ENCODE peak calls at places on chromosomes 5 and 9, in five cellular contexts. One of them, this sample, is unnamed.

GRCh38 chr9:75956161-75956560 is 65.7 kb downstream of the PCSK5 start:
- DNase-seq in PC-3: no peak
- DNase-seq in left ventricle myocardium inferior: no peak
- DNase-seq in CD8-positive, alpha-beta T cell: no peak
- DNase-seq in stomach: no peak
- DNase-seq in this sample: no peak

GRCh38 chr5:60677831-60678664 is 21.9 kb downstream of the DEPDC1B start:
- DNase-seq in PC-3: peak; percentile 82
- DNase-seq in CD8-positive, alpha-beta T cell: no peak
- DNase-seq in stomach: peak; percentile 37
- DNase-seq in left ventricle myocardium inferior: no peak
- DNase-seq in this sample: no peak

GRCh38 chr5:14035859-14036440 is 91.5 kb upstream of the DNAH5 start:
- DNase-seq in PC-3: peak; percentile 100
- DNase-seq in CD8-positive, alpha-beta T cell: no peak
- DNase-seq in stomach: no peak
- DNase-seq in left ventricle myocardium inferior: no peak
- DNase-seq in this sample: peak; percentile 99

GRCh38 chr5:66209350-66209749 is 65.2 kb downstream of the SREK1 start:
- DNase-seq in stomach: no peak
- DNase-seq in PC-3: peak; percentile 88
- DNase-seq in left ventricle myocardium inferior: no peak
- DNase-seq in CD8-positive, alpha-beta T cell: no peak
- DNase-seq in this sample: no peak

GRCh38 chr5:43815504-43815903 is 212.5 kb downstream of the NNT start:
- DNase-seq in CD8-positive, alpha-beta T cell: no peak
- DNase-seq in stomach: no peak
- DNase-seq in PC-3: no peak
- DNase-seq in left ventricle myocardium inferior: no peak
- DNase-seq in this sample: no peak

GRCh38 chr9:96217358-96217755 is 84.6 kb downstream of the HSD17B3 start:
- DNase-seq in stomach: no peak
- DNase-seq in PC-3: no peak
- DNase-seq in left ventricle myocardium inferior: peak; percentile 17
- DNase-seq in CD8-positive, alpha-beta T cell: no peak
- DNase-seq in this sample: no peak

GRCh38 chr9:95505676-95506437 is 10.9 kb downstream of the PTCH1 start:
- DNase-seq in stomach: peak; percentile 59
- DNase-seq in PC-3: peak; percentile 23
- DNase-seq in left ventricle myocardium inferior: peak; percentile 57
- DNase-seq in CD8-positive, alpha-beta T cell: peak; percentile 65
- DNase-seq in this sample: no peak

GRCh38 chr5:159206818-159207217 is 2.5 kb downstream of the RNF145 start:
- DNase-seq in PC-3: no peak
- DNase-seq in CD8-positive, alpha-beta T cell: no peak
- DNase-seq in stomach: no peak
- DNase-seq in left ventricle myocardium inferior: no peak
- DNase-seq in this sample: no peak

GRCh38 chr5:9058666-9059065 is 487.2 kb downstream of the SEMA5A start:
- DNase-seq in PC-3: no peak
- DNase-seq in stomach: no peak
- DNase-seq in CD8-positive, alpha-beta T cell: no peak
- DNase-seq in left ventricle myocardium inferior: no peak
- DNase-seq in this sample: no peak

GRCh38 chr9:95157491-95158151 is 159.9 kb downstream of the FANCC start:
- DNase-seq in left ventricle myocardium inferior: no peak
- DNase-seq in PC-3: peak; percentile 15
- DNase-seq in CD8-positive, alpha-beta T cell: no peak
- DNase-seq in stomach: no peak
- DNase-seq in this sample: peak; percentile 87

GRCh38 chr9:136140966-136141365 is 22.3 kb upstream of the TMEM250 start:
- DNase-seq in PC-3: no peak
- DNase-seq in CD8-positive, alpha-beta T cell: no peak
- DNase-seq in stomach: no peak
- DNase-seq in left ventricle myocardium inferior: no peak
- DNase-seq in this sample: no peak

GRCh38 chr9:136136526-136136925 is 17.9 kb upstream of the TMEM250 start:
- DNase-seq in CD8-positive, alpha-beta T cell: no peak
- DNase-seq in stomach: no peak
- DNase-seq in left ventricle myocardium inferior: no peak
- DNase-seq in PC-3: no peak
- DNase-seq in this sample: no peak

GRCh38 chr9:136137321-136138054 is 18.8 kb upstream of the TMEM250 start:
- DNase-seq in left ventricle myocardium inferior: no peak
- DNase-seq in PC-3: peak; percentile 11
- DNase-seq in CD8-positive, alpha-beta T cell: no peak
- DNase-seq in stomach: peak; percentile 63
- DNase-seq in this sample: no peak

GRCh38 chr9:136140046-136140445 is 21.4 kb upstream of the TMEM250 start:
- DNase-seq in PC-3: no peak
- DNase-seq in stomach: no peak
- DNase-seq in left ventricle myocardium inferior: no peak
- DNase-seq in CD8-positive, alpha-beta T cell: no peak
- DNase-seq in this sample: no peak

DNA sequence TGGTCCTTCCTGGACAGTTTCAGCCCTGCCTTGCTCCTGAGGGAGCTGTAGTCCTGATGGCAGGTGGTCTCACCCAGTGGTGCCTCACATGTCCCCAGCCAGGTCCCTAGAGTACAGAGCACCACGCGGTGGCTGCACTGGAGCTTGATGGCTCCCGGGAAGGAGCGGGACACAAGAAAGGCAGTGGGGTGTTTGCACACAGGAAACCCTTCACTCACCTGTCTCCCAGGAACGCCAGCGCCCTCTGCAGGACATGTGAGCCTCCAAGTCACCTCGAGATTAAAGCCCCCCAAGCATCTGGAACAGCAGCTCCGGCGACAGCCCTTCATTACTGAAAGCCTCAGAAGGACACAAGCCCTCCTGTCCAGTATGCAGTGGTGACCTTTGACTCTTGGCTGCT is 19.9 kb upstream of the TMEM250 start:
- DNase-seq in left ventricle myocardium inferior: no peak
- DNase-seq in CD8-positive, alpha-beta T cell: no peak
- DNase-seq in PC-3: peak; percentile 58
- DNase-seq in stomach: no peak
- DNase-seq in this sample: no peak
- TF ChIP-seq CTCF in left ventricle myocardium inferior: peak; percentile 12
- TF ChIP-seq CTCF in CD8-positive, alpha-beta T cell: no peak
- TF ChIP-seq CTCF in PC-3: peak; percentile 61
- TF ChIP-seq CTCF in stomach: no peak
- TF ChIP-seq CTCF in this sample: peak; percentile 23

DNA sequence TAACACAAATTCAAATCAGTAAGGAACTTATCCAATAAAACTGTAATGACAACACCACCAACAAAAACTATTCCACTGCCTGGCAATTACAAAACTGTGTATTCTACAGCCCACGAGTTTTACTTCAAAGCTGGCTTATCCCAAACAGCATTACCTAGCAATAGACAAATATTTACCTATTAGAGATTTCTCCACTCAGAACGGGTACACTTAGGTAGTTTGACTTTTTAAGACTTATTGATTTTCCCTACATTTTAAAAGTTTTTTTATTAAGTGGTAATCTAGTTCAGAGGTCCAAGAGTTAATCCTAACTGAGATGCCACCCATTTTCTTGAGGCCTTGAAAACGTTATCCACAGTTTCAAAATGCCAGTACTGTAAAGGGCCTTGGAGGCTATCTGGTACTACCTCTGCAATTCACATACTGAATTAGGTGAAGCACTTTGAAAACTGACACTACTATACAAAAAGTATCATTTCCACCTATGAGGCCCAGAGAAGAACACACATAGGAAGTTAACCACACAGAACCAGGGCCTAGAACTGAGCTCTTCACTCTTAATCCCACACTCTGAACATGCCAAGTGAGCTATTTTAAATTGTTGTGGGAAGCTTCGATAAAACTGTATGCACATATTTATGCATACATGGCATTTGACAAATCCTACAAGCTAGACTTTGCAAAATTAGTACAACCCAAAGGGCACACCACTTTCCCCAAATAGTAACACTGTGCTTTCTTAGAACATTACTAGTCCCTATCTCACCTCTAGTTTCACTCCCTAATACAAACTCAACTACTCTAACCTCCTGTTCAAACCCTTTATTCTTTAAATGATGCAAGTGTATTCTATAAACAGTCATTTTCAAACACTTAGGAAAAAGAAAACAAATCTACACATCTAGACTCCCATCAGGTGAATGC is 2.1 kb downstream of the NADK2 start:
- DNase-seq in left ventricle myocardium inferior: no peak
- DNase-seq in stomach: no peak
- DNase-seq in CD8-positive, alpha-beta T cell: no peak
- DNase-seq in PC-3: peak; percentile 20
- DNase-seq in this sample: no peak
- H3K4me3 ChIP-seq in left ventricle myocardium inferior: peak overlapping the region; percentile 95
- H3K4me3 ChIP-seq in stomach: peak overlapping the region; percentile 84
- H3K4me3 ChIP-seq in CD8-positive, alpha-beta T cell: no peak overlapping the region
- H3K4me3 ChIP-seq in PC-3: peak overlapping the region; percentile 75
- H3K4me3 ChIP-seq in this sample: peak overlapping the region; percentile 73

DNA sequence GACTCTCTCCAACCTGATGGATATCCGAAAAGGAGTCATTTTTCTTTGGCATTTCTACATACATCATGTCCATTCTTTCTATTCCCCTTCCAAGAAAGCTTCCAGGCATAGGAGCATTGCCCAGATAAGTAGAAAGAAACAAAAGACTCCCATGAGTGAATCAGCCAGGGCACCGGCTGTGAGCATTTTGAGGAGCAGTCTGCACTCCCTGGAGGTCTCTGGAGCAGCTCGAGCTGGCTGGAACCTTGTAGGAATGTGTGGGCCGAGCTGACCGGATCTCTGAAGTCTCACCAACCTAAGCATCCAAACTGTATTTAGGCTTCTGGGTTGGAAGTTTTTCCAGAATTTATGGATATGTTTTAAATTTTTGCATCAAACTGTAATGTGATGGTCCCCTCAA is 161.5 kb upstream of the TRPC7 start:
- DNase-seq in CD8-positive, alpha-beta T cell: no peak
- DNase-seq in left ventricle myocardium inferior: no peak
- DNase-seq in stomach: no peak
- DNase-seq in PC-3: no peak
- DNase-seq in this sample: no peak
- H3K9me3 ChIP-seq in CD8-positive, alpha-beta T cell: no peaks in the 10 kb centered on the region
- H3K9me3 ChIP-seq in left ventricle myocardium inferior: no peaks in the 10 kb centered on the region
- H3K9me3 ChIP-seq in stomach: no peaks in the 10 kb centered on the region
- H3K9me3 ChIP-seq in PC-3: no peaks in the 10 kb centered on the region
- H3K9me3 ChIP-seq in this sample: no peaks in the 10 kb centered on the region

GRCh38 chr9:917730-918129 is 58.7 kb upstream of the DMRT3 start:
- DNase-seq in PC-3: no peak
- DNase-seq in CD8-positive, alpha-beta T cell: no peak
- DNase-seq in stomach: no peak
- DNase-seq in left ventricle myocardium inferior: no peak
- DNase-seq in this sample: no peak

GRCh38 chr9:908806-909205 is 67.3 kb downstream of the DMRT1 start:
- DNase-seq in CD8-positive, alpha-beta T cell: no peak
- DNase-seq in PC-3: no peak
- DNase-seq in left ventricle myocardium inferior: no peak
- DNase-seq in stomach: no peak
- DNase-seq in this sample: no peak

GRCh38 chr9:911003-911402 is 65.5 kb upstream of the DMRT3 start:
- DNase-seq in stomach: no peak
- DNase-seq in left ventricle myocardium inferior: no peak
- DNase-seq in CD8-positive, alpha-beta T cell: no peak
- DNase-seq in PC-3: no peak
- DNase-seq in this sample: no peak

DNA sequence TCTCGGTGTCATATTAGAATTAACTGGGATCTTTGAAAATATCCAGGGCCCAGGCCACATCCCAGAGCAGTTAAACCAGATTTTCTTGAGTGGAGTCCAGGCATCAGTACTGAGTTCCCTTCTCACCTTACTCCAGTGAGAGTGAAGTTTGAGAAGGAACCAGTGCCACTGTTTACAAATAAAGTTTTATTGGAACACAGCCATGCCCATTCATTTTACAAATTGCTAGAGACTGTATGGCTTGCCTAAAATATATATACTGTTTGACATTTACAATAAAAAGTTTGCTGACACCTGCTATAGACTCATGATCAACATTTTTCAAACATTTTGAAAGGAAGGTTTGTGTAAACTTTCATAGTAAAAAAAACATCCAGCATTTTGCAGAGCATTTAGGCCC is 63.7 kb upstream of the DMRT3 start:
- DNase-seq in CD8-positive, alpha-beta T cell: no peak
- DNase-seq in stomach: no peak
- DNase-seq in PC-3: no peak
- DNase-seq in left ventricle myocardium inferior: no peak
- DNase-seq in this sample: no peak
- TF ChIP-seq CTCF in CD8-positive, alpha-beta T cell: no peak
- TF ChIP-seq CTCF in stomach: no peak
- TF ChIP-seq CTCF in PC-3: no peak
- TF ChIP-seq CTCF in left ventricle myocardium inferior: no peak
- TF ChIP-seq CTCF in this sample: no peak

GRCh38 chr9:21029661-21030060 is 1.8 kb downstream of the HACD4 start:
- DNase-seq in stomach: no peak
- DNase-seq in left ventricle myocardium inferior: no peak
- DNase-seq in PC-3: no peak
- DNase-seq in CD8-positive, alpha-beta T cell: no peak
- DNase-seq in this sample: no peak

GRCh38 chr9:21031818-21032203 is 371 bp upstream of the HACD4 start:
- DNase-seq in CD8-positive, alpha-beta T cell: no peak
- DNase-seq in stomach: no peak
- DNase-seq in PC-3: no peak
- DNase-seq in left ventricle myocardium inferior: no peak
- DNase-seq in this sample: no peak

GRCh38 chr9:21028476-21028875 is 3.0 kb downstream of the HACD4 start:
- DNase-seq in stomach: no peak
- DNase-seq in CD8-positive, alpha-beta T cell: no peak
- DNase-seq in left ventricle myocardium inferior: no peak
- DNase-seq in PC-3: no peak
- DNase-seq in this sample: no peak

GRCh38 chr9:21030389-21031035 is 928 bp downstream of the HACD4 start:
- DNase-seq in PC-3: peak; percentile 13
- DNase-seq in left ventricle myocardium inferior: no peak
- DNase-seq in stomach: no peak
- DNase-seq in CD8-positive, alpha-beta T cell: no peak
- DNase-seq in this sample: no peak

GRCh38 chr9:21031091-21031817 is at the start of gene HACD4:
- DNase-seq in CD8-positive, alpha-beta T cell: peak; percentile 82
- DNase-seq in stomach: peak; percentile 63
- DNase-seq in PC-3: no peak
- DNase-seq in left ventricle myocardium inferior: peak; percentile 53
- DNase-seq in this sample: no peak
- H3K4me3 ChIP-seq in CD8-positive, alpha-beta T cell: peak within 1 kb of the TSS; percentile 94
- H3K4me3 ChIP-seq in stomach: peak within 1 kb of the TSS; percentile 66
- H3K4me3 ChIP-seq in PC-3: no peak within 1 kb of the TSS
- H3K4me3 ChIP-seq in left ventricle myocardium inferior: peak within 1 kb of the TSS; percentile 68
- H3K4me3 ChIP-seq in this sample: peak within 1 kb of the TSS; percentile 64

This sample was measured in AG04450.